ENCODE peak calls at places on chromosomes 5 and 9, in eight cellular contexts. I is transverse colon, Q is ovary, S is sigmoid colon, V is K562, C is stomach, W is HepG2, Y is suprapubic skin. E is an unnamed sample.

GRCh38 chr9:20835364-20836286 is 151.6 kb downstream of the FOCAD start:
- DNase-seq in I (no peak), Q (no peak), S (no peak), V (no peak), C (no peak), W (peak; percentile 85), Y (no peak), E (no peak)

GRCh38 chr5:141753971-141754713 is 72.1 kb upstream of the ARAP3 start:
- DNase-seq in I (no peak), Q (no peak), S (no peak), V (peak; percentile 57), C (peak; percentile 29), W (no peak), Y (no peak), E (no peak)

GRCh38 chr5:95843733-95844223 is 21.3 kb upstream of the GLRX start:
- DNase-seq in I (no peak), Q (no peak), S (no peak), V (no peak), C (peak; percentile 55), W (no peak), Y (no peak), E (no peak)

GRCh38 chr5:82406200-82406773 is 128.1 kb upstream of the RPS23 start:
- DNase-seq in I (no peak), Q (no peak), S (no peak), V (no peak), C (no peak), W (no peak), Y (no peak), E (no peak)

GRCh38 chr5:155562153-155562552 is 548.6 kb downstream of the KIF4B start:
- DNase-seq in I (no peak), Q (no peak), S (no peak), V (no peak), C (no peak), W (no peak), Y (no peak), E (no peak)

GRCh38 chr9:124088476-124088837 is 76.9 kb downstream of the LHX2 start:
- DNase-seq in I (no peak), Q (no peak), S (no peak), V (no peak), C (no peak), W (no peak), Y (no peak), E (no peak)

GRCh38 chr9:81559197-81559596 is 130.2 kb downstream of the TLE1 start:
- DNase-seq in I (no peak), Q (no peak), S (no peak), V (no peak), C (no peak), W (no peak), Y (no peak), E (no peak)

GRCh38 chr9:135741276-135742219 is 39.6 kb downstream of the KCNT1 start:
- DNase-seq in I (no peak), Q (no peak), S (no peak), V (peak; percentile 20), C (no peak), W (no peak), Y (no peak), E (no peak)

GRCh38 chr9:110135858-110136257 is 72.1 kb downstream of the C9orf152 start:
- DNase-seq in I (no peak), Q (no peak), S (no peak), V (no peak), C (no peak), W (no peak), Y (no peak), E (no peak)

GRCh38 chr5:161541-162110 is 29.7 kb upstream of the LRRC14B start:
- DNase-seq in I (no peak), Q (no peak), S (peak; percentile 60), V (no peak), C (no peak), W (no peak), Y (no peak), E (no peak)

GRCh38 chr5:84437673-84438315 is 53.1 kb upstream of the EDIL3 start:
- DNase-seq in I (no peak), Q (no peak), S (no peak), V (no peak), C (no peak), W (no peak), Y (no peak), E (no peak)

GRCh38 chr5:108726446-108727091 is 21.1 kb upstream of the FER start:
- DNase-seq in I (no peak), Q (no peak), S (no peak), V (peak; percentile 55), C (no peak), W (no peak), Y (no peak), E (no peak)

GRCh38 chr5:135429326-135429725 is 17.8 kb downstream of the DCANP1 start:
- DNase-seq in I (no peak), Q (no peak), S (no peak), V (no peak), C (no peak), W (peak; percentile 31), Y (no peak), E (no peak)

GRCh38 chr5:74386571-74387334 is 253.8 kb downstream of the ENC1 start:
- DNase-seq in I (no peak), Q (no peak), S (no peak), V (no peak), C (no peak), W (no peak), Y (no peak), E (peak; percentile 12)

GRCh38 chr9:123406691-123407536 is 50.9 kb downstream of the CRB2 start:
- DNase-seq in I (no peak), Q (no peak), S (no peak), V (peak; percentile 52), C (no peak), W (no peak), Y (no peak), E (no peak)

GRCh38 chr5:40497573-40497972 is 182.1 kb upstream of the PTGER4 start:
- DNase-seq in I (no peak), Q (no peak), S (no peak), V (no peak), C (no peak), W (no peak), Y (no peak), E (no peak)
- TF ChIP-seq EP300 in I (no peak), Q (no peak), S (no peak), V (no peak), C (no peak), W (no peak), Y (no peak), E (no peak)

GRCh38 chr9:70011366-70011765 is 32.3 kb upstream of the MAMDC2 start:
- DNase-seq in I (no peak), Q (no peak), S (no peak), V (no peak), C (no peak), W (no peak), Y (no peak), E (no peak)
- H3K9me3 ChIP-seq in I (no peaks in the 10 kb centered on the region), Q (no peaks in the 10 kb centered on the region), S (no peaks in the 10 kb centered on the region), V (no peaks in the 10 kb centered on the region), C (no peaks in the 10 kb centered on the region), W (no peaks in the 10 kb centered on the region), Y (no peaks in the 10 kb centered on the region), E (no peaks in the 10 kb centered on the region)

GRCh38 chr9:101561740-101562139 is 28.1 kb downstream of the RNF20 start:
- DNase-seq in I (no peak), Q (no peak), S (no peak), V (no peak), C (no peak), W (no peak), Y (no peak), E (no peak)
- H3K36me3 ChIP-seq in I (peaks cover 3% of the 10 kb centered on the region), Q (no peaks in the 10 kb centered on the region), S (peaks cover 20% of the 10 kb centered on the region), V (peaks cover 45% of the 10 kb centered on the region), C (peaks cover 13% of the 10 kb centered on the region), W (peaks cover 9% of the 10 kb centered on the region), Y (peaks cover 86% of the 10 kb centered on the region), E (peaks cover 71% of the 10 kb centered on the region)

DNA sequence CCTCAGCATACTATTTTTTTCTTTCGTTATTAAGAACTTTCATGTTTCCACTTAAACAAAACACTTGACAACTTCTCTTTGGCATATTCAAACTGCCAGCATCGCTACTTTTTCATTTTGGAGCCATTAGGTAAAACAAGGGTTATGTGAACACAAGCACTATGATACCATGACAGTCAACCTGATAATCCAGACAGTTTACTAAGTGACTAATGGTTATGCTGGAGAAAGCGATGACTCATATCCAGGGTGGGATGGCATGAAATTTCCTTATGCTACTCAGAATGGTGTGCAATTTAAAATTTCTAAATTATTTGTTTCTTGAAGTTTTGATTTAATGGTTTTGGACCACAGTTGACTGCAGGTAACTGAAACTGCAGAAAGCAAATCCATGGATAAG is 29.9 kb upstream of the PRSS3 start:
- DNase-seq in I (no peak), Q (no peak), S (no peak), V (no peak), C (no peak), W (no peak), Y (no peak), E (no peak)
- TF ChIP-seq EP300 in I (no peak), Q (no peak), S (no peak), V (no peak), C (no peak), W (no peak), Y (no peak), E (no peak)

GRCh38 chr5:179110528-179110927 is 50.4 kb downstream of the ZNF354C start:
- DNase-seq in I (no peak), Q (no peak), S (no peak), V (no peak), C (no peak), W (no peak), Y (no peak), E (peak; percentile 80)
- H3K9me3 ChIP-seq in I (peaks cover 37% of the 10 kb centered on the region), Q (peaks cover 22% of the 10 kb centered on the region), S (peaks cover 17% of the 10 kb centered on the region), V (no peaks in the 10 kb centered on the region), C (peaks cover 87% of the 10 kb centered on the region), W (no peaks in the 10 kb centered on the region), Y (peaks cover 34% of the 10 kb centered on the region), E (peaks cover 85% of the 10 kb centered on the region)

DNA sequence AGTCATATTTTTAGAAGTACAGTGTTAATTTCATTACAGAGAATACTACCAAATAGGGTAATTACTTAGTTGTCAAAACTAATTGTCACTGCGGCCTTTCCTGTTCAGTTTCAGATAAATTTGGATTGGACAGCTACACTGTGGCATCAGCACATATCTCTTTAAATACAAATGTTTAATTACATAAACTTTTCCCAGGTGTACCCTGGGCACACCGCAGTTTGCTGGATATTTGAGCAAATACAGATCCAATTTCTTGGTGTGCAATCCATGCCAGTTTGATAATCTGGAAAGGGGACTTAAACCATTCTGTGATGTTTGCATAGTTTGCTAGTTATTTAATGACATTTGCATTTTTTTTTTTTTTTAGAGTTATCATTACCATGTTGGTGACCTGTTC is 10.8 kb downstream of the ATP6V0E1 start:
- DNase-seq in I (no peak), Q (no peak), S (no peak), V (no peak), C (no peak), W (no peak), Y (no peak), E (no peak)
- H3K36me3 ChIP-seq in I (no peaks in the 10 kb centered on the region), Q (no peaks in the 10 kb centered on the region), S (no peaks in the 10 kb centered on the region), V (peaks cover 74% of the 10 kb centered on the region), C (peaks cover 10% of the 10 kb centered on the region), W (peaks cover 4% of the 10 kb centered on the region), Y (peaks cover 42% of the 10 kb centered on the region), E (peaks cover 24% of the 10 kb centered on the region)

E was measured in esophagus muscularis mucosa.